ENCODE peak calls at places on chromosomes 6 and 20, in six cellular contexts. N, G, J, O, C and V are unnamed samples.

GRCh38 chr6:21885101-21885500 is 291.6 kb downstream of the SOX4 start:
- DNase-seq in N (no peak), G (no peak), J (no peak), O (no peak), C (no peak), V (no peak)

GRCh38 chr6:138774370-138774769 is 801 bp downstream of the CCDC28A start:
- DNase-seq in N (no peak), G (no peak), J (no peak), O (no peak), C (no peak), V (peak; percentile 17)

GRCh38 chr6:65701325-65701724 is 5.7 kb downstream of the EYS start:
- DNase-seq in N (no peak), G (no peak), J (no peak), O (no peak), C (no peak), V (no peak)

GRCh38 chr6:2118136-2118535 is 127.3 kb downstream of the GMDS start:
- DNase-seq in N (no peak), G (no peak), J (no peak), O (no peak), C (no peak), V (no peak)

GRCh38 chr6:148221580-148221979 is 121.1 kb upstream of the SASH1 start:
- DNase-seq in N (no peak), G (no peak), J (no peak), O (no peak), C (no peak), V (peak; percentile 11)

GRCh38 chr20:52230406-52230805 is 38.8 kb upstream of the ZFP64 start:
- DNase-seq in N (no peak), G (no peak), J (no peak), O (no peak), C (no peak), V (no peak)

GRCh38 chr6:161837854-161838253 is 564.0 kb upstream of the AGPAT4 start:
- DNase-seq in N (no peak), G (no peak), J (no peak), O (no peak), C (no peak), V (no peak)

GRCh38 chr6:118618676-118619377 is 32.6 kb downstream of the CEP85L start:
- DNase-seq in N (peak; percentile 54), G (no peak), J (peak; percentile 84), O (no peak), C (peak; percentile 36), V (no peak)

GRCh38 chr20:32509639-32510066 is 75.5 kb downstream of the NOL4L start:
- DNase-seq in N (no peak), G (no peak), J (peak; percentile 77), O (no peak), C (no peak), V (peak; percentile 76)

GRCh38 chr20:24696396-24696795 is 227.0 kb downstream of the SYNDIG1 start:
- DNase-seq in N (no peak), G (no peak), J (peak; percentile 17), O (no peak), C (no peak), V (no peak)

GRCh38 chr6:64050586-64050985 is 415.0 kb downstream of the PHF3 start:
- DNase-seq in N (no peak), G (no peak), J (no peak), O (no peak), C (no peak), V (no peak)

GRCh38 chr6:104969785-104970581 is 13.1 kb downstream of the LIN28B start:
- DNase-seq in N (no peak), G (no peak), J (no peak), O (no peak), C (no peak), V (no peak)

GRCh38 chr6:117546674-117547073 is 55.6 kb downstream of the GOPC start:
- DNase-seq in N (no peak), G (no peak), J (no peak), O (no peak), C (no peak), V (no peak)